ENCODE peak calls at places on chromosomes 3 and 15, in four cellular contexts. V, R, N and T are unnamed samples.

GRCh38 chr3:112043621-112044201 is 9.2 kb downstream of the TMPRSS7 start:
- DNase-seq in V (peak), R (peak), N (peak), T (peak)

GRCh38 chr3:18069564-18069963 is 327.1 kb upstream of the TBC1D5 start:
- DNase-seq in R (no peak), V (no peak), N (no peak), T (no peak)

GRCh38 chr15:53811530-53811929 is 52.1 kb upstream of the WDR72 start:
- DNase-seq in N (no peak), V (no peak), R (no peak), T (no peak)

GRCh38 chr3:106534206-106534605 is 665.4 kb upstream of the CBLB start:
- DNase-seq in N (no peak), V (no peak), R (peak), T (no peak)

GRCh38 chr3:156037356-156037755 is 83.0 kb upstream of the KCNAB1 start:
- DNase-seq in N (no peak), V (no peak), R (no peak), T (no peak)

GRCh38 chr3:25386686-25387271 is 41.3 kb upstream of the RARB start:
- DNase-seq in V (no peak), N (no peak), R (no peak), T (no peak)

GRCh38 chr3:21294768-21295167 is 456.2 kb downstream of the ZNF385D start:
- DNase-seq in N (no peak), V (no peak), R (no peak), T (no peak)

GRCh38 chr3:21226086-21226485 is 524.9 kb downstream of the ZNF385D start:
- DNase-seq in N (no peak), V (no peak), R (no peak), T (no peak)

GRCh38 chr15:61034793-61035710 is 194.1 kb downstream of the RORA start:
- DNase-seq in V (no peak), N (no peak), R (no peak), T (no peak)

GRCh38 chr15:58748787-58749531 is 548 bp downstream of the ADAM10 start:
- DNase-seq in R (peak), N (peak), V (peak), T (no peak)

GRCh38 chr3:3707858-3708768 is 91.1 kb upstream of the LRRN1 start:
- DNase-seq in N (peak), V (no peak), R (peak), T (no peak)

GRCh38 chr3:10495003-10495402 is 10.4 kb downstream of the ATP2B2 start:
- DNase-seq in V (no peak), R (peak), N (peak), T (no peak)

GRCh38 chr15:93974804-93975481 is 256.4 kb upstream of the MCTP2 start:
- DNase-seq in V (peak), N (peak), R (no peak), T (no peak)

GRCh38 chr3:137110392-137110996 is 152.7 kb downstream of the IL20RB start:
- DNase-seq in V (no peak), N (peak), R (peak), T (peak)

GRCh38 chr15:95988574-95988887 is 342.0 kb upstream of the NR2F2 start:
- DNase-seq in R (no peak), V (no peak), N (no peak), T (no peak)

GRCh38 chr3:106401666-106402319 is 533.0 kb upstream of the CBLB start:
- DNase-seq in N (no peak), R (no peak), V (no peak), T (no peak)

GRCh38 chr15:40219801-40220200 is 19.1 kb upstream of the PAK6 start:
- DNase-seq in V (no peak), R (no peak), N (no peak), T (no peak)

GRCh38 chr3:74009961-74010859 is 385.5 kb upstream of the PDZRN3 start:
- DNase-seq in V (no peak), R (no peak), N (no peak), T (no peak)

GRCh38 chr15:78739996-78740903 is 71.0 kb downstream of the ADAMTS7 start:
- DNase-seq in V (peak), N (peak), R (peak), T (no peak)

GRCh38 chr3:52403955-52404354 is 40.9 kb downstream of the SEMA3G start:
- DNase-seq in V (no peak), N (peak), R (no peak), T (no peak)

GRCh38 chr3:55000546-55000945 is 72.7 kb upstream of the LRTM1 start:
- DNase-seq in R (no peak), V (no peak), N (peak), T (no peak)

GRCh38 chr15:92618121-92618520 is 37.5 kb downstream of the FAM174B start:
- DNase-seq in V (no peak), N (peak), R (no peak), T (no peak)

GRCh38 chr3:89340431-89340830 is 233.0 kb downstream of the EPHA3 start:
- DNase-seq in N (no peak), R (no peak), V (no peak), T (no peak)

GRCh38 chr3:123113889-123114450 is 47.1 kb downstream of the PDIA5 start:
- DNase-seq in N (no peak), V (no peak), R (no peak), T (no peak)

GRCh38 chr3:81867875-81868274 is 106.4 kb upstream of the GBE1 start:
- DNase-seq in R (no peak), V (no peak), N (no peak), T (no peak)

GRCh38 chr15:62059818-62060115 is 480 bp downstream of the VPS13C start:
- DNase-seq in R (peak), V (no peak), N (peak), T (no peak)

GRCh38 chr3:9041626-9042025 is 78.4 kb upstream of the RAD18 start:
- DNase-seq in N (no peak), R (no peak), V (no peak), T (no peak)

GRCh38 chr15:88312941-88313579 is 56.5 kb upstream of the NTRK3 start:
- DNase-seq in R (no peak), V (no peak), N (no peak), T (no peak)

GRCh38 chr3:45623846-45624245 is 29.3 kb downstream of the LIMD1 start:
- DNase-seq in N (no peak), R (no peak), V (no peak), T (no peak)

GRCh38 chr3:26622634-26623408 is at the start of gene LRRC3B:
- DNase-seq in V (peak), N (no peak), R (no peak), T (no peak)

GRCh38 chr3:31758342-31758741 is 222.7 kb downstream of the OSBPL10 start:
- DNase-seq in R (no peak), V (no peak), N (no peak), T (no peak)

GRCh38 chr15:44738340-44738984 is 2.1 kb downstream of the TRIM69 start:
- DNase-seq in N (no peak), R (no peak), V (peak), T (no peak)

GRCh38 chr3:156389151-156389760 is 165.7 kb downstream of the SSR3 start:
- DNase-seq in V (no peak), R (no peak), N (no peak), T (no peak)

GRCh38 chr3:185728630-185729334 is 96.1 kb downstream of the IGF2BP2 start:
- DNase-seq in V (no peak), N (no peak), R (no peak), T (no peak)